ENCODE peak calls at places on chromosome 2, in four cellular contexts. C, D, I and S are unnamed samples.

GRCh38 chr2:199092419-199092818 is 365.3 kb downstream of the SATB2 start:
- DNase-seq in C (no peak), D (no peak), I (peak), S (no peak)

GRCh38 chr2:113278073-113278811 is 479 bp downstream of the PAX8 start:
- DNase-seq in C (no peak), D (no peak), I (no peak), S (no peak)

GRCh38 chr2:72139471-72139870 is 8.2 kb downstream of the CYP26B1 start:
- DNase-seq in C (no peak), D (no peak), I (no peak), S (no peak)

GRCh38 chr2:11022874-11023273 is 111.1 kb downstream of the KCNF1 start:
- DNase-seq in C (no peak), D (no peak), I (no peak), S (no peak)

GRCh38 chr2:37610638-37611289 is 60.7 kb downstream of the CDC42EP3 start:
- DNase-seq in C (peak), D (no peak), I (no peak), S (no peak)

GRCh38 chr2:133092571-133092970 is 422.6 kb upstream of the LYPD1 start:
- DNase-seq in C (no peak), D (peak), I (no peak), S (no peak)

GRCh38 chr2:173264603-173265366 is 89.9 kb upstream of the CDCA7 start:
- DNase-seq in C (no peak), D (no peak), I (peak), S (no peak)

GRCh38 chr2:98912221-98912851 is 23.7 kb downstream of the CRACDL start:
- DNase-seq in C (peak), D (peak), I (no peak), S (no peak)

GRCh38 chr2:29517421-29517820 is 402.2 kb downstream of the CLIP4 start:
- DNase-seq in C (no peak), D (no peak), I (no peak), S (no peak)

GRCh38 chr2:207746131-207746530 is 23.6 kb downstream of the FZD5 start:
- DNase-seq in C (peak), D (peak), I (peak), S (peak)

GRCh38 chr2:170434900-170435640 is 257.1 kb downstream of the MYO3B start:
- DNase-seq in C (no peak), D (no peak), I (no peak), S (no peak)

GRCh38 chr2:97932975-97933662 is 62.6 kb downstream of the TMEM131 start:
- DNase-seq in C (no peak), D (no peak), I (no peak), S (no peak)

GRCh38 chr2:201255468-201255867 is 4.9 kb upstream of the CASP8 start:
- DNase-seq in C (no peak), D (no peak), I (no peak), S (peak)

GRCh38 chr2:4662161-4662779 is 958.9 kb downstream of the DCDC2C start:
- DNase-seq in C (no peak), D (no peak), I (no peak), S (no peak)

GRCh38 chr2:189421644-189422043 is 19.6 kb upstream of the WDR75 start:
- DNase-seq in C (no peak), D (peak), I (no peak), S (peak)

GRCh38 chr2:39523308-39524044 is 86.4 kb upstream of the MAP4K3 start:
- DNase-seq in C (no peak), D (peak), I (no peak), S (no peak)

GRCh38 chr2:74724496-74724895 is 70.4 kb downstream of the SEMA4F start:
- DNase-seq in C (no peak), D (no peak), I (no peak), S (no peak)

GRCh38 chr2:104818249-104818648 is 35.7 kb upstream of the POU3F3 start:
- DNase-seq in C (no peak), D (no peak), I (no peak), S (no peak)

GRCh38 chr2:74893332-74893731 is 59.4 kb downstream of the HK2 start:
- DNase-seq in C (no peak), D (peak), I (no peak), S (no peak)

GRCh38 chr2:8611246-8611645 is 70.6 kb upstream of the ID2 start:
- DNase-seq in C (no peak), D (no peak), I (no peak), S (no peak)

GRCh38 chr2:212994976-212995375 is 156.4 kb downstream of the IKZF2 start:
- DNase-seq in C (no peak), D (peak), I (no peak), S (no peak)

GRCh38 chr2:210443527-210443926 is 33.0 kb downstream of the LANCL1 start:
- DNase-seq in C (no peak), D (no peak), I (no peak), S (no peak)

GRCh38 chr2:223056656-223057418 is 4.8 kb downstream of the KCNE4 start:
- DNase-seq in C (peak), D (peak), I (no peak), S (no peak)

GRCh38 chr2:67215214-67215613 is 181.9 kb upstream of the ETAA1 start:
- DNase-seq in C (peak), D (peak), I (peak), S (peak)

GRCh38 chr2:132515010-132515409 is 98.4 kb downstream of the GPR39 start:
- DNase-seq in C (no peak), D (no peak), I (no peak), S (peak)

GRCh38 chr2:85273732-85274731 is 53.8 kb downstream of the TGOLN2 start:
- DNase-seq in C (peak), D (peak), I (peak), S (no peak)

GRCh38 chr2:521853-522530 is 155.2 kb downstream of the TMEM18 start:
- DNase-seq in C (no peak), D (no peak), I (no peak), S (no peak)

GRCh38 chr2:96325038-96325883 is at the start of gene ITPRIPL1:
- DNase-seq in C (no peak), D (no peak), I (peak), S (peak)
- TF ChIP-seq POLR2A in C (no peak), D (no peak), I (no peak), S (no peak)

GRCh38 chr2:151409601-151410484 is at the start of gene RIF1:
- DNase-seq in C (peak), D (peak), I (peak), S (peak)
- TF ChIP-seq POLR2A in C (no peak), D (peak), I (peak), S (peak)

DNA sequence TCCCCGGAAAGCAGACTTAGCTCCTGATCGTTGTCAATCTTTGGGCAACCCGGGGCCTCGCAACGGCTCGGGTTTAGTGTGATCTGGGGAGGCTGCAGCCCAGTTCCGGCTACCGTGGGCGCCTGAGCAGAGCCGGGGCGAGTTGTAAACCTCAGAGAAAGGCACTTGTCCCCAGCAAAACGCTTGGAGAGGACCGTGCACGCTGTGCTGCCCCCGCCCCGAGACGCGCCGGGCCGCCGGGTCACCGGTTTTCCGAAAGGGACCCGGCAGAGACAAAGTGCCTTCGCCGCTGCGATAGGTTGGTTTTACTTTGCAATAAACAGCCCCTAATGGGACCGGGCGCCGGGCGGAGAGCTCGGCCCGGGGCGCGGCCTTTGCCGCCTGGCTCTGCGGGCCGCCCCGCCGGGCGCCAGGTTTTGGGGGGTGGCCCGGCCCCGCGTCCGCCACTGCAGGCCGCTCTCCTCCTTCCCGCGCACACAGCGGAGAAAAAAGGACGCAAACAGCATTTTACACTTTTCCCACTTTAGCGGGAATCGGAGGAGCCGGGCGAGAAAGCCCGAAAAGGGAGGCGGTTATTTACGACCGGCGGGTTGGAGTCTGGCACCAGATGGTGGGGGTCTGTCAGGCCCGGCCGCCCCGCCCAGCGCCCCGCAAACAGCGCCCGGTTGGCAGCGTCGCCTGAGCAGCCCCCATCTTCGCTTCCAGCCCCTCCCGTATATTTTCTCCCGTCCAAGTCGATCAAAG is 136.0 kb downstream of the INSIG2 start:
- DNase-seq in C (peak), D (no peak), I (peak), S (no peak)
- TF ChIP-seq POLR2A in C (no peak), D (no peak), I (no peak), S (no peak)

GRCh38 chr2:162343824-162344616 is at the start of gene GCA:
- DNase-seq in C (peak), D (peak), I (peak), S (peak)
- TF ChIP-seq POLR2A in C (no peak), D (no peak), I (peak), S (peak)

GRCh38 chr2:3519255-3520190 is at the start of gene ADI1:
- DNase-seq in C (peak), D (peak), I (peak), S (peak)
- TF ChIP-seq POLR2A in C (peak), D (peak), I (peak), S (peak)

DNA sequence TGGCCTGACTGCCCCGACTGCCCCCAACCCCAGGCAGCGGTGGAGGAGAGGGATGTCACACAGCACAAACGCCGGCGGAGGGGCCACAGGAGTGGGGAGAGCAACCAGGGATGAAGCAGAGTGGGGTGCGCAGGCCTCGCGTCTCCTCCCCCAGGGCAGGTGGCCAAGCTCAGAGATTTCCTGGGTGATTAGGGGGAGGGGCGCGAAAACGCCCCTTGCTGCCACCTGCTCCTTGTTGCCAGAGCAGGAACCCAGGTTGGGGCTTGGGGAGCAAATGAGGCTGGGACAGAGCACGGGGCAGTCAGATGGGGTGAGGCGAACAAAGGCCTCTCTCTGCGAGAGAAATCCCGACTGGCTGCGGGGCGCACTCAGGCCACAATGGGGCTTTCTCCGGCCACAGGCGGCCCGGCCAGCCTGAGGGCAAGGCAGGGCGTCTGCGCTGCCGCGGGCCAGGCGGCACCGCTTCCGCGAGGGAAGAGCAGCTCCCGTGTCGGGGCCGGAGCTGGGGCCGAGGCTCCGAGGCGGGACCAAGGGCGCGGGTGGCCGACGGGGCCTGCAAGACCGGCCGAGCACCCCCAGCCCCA is 11.5 kb downstream of the TEX44 start:
- DNase-seq in C (peak), D (no peak), I (peak), S (no peak)
- TF ChIP-seq POLR2A in C (peak), D (peak), I (peak), S (no peak)

DNA sequence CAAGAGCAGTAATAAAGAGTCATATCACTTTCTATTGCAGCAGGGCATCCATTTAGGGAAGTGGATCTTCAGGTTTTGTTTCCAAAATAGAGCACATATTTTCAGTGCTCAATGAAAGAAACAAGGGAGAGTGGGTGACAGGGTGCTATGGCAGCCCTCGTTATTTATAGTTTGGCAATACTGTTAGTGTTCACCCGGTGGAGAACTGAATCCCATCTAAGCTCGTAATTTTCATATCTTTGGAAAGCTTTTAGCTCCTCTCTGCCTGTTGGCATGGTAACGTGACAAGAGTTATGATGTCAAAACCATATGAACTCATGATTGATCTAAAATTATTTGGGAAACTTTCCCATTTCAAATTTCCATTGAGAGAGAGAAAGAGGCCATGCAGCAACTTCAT is 331.9 kb downstream of the LRRTM1 start:
- DNase-seq in C (no peak), D (no peak), I (no peak), S (no peak)
- TF ChIP-seq POLR2A in C (no peak), D (no peak), I (no peak), S (no peak)